ENCODE peak calls at places on chromosome 1, in eight cellular contexts. X is ovary; A is heart left ventricle; Q is right lobe of liver; V is mesenchymal stem cell; T is Peyer's patch; H is CD8-positive, alpha-beta T cell; O is hepatocyte. B is an unnamed sample.

GRCh38 chr1:93288558-93288957 is 57.1 kb upstream of the DR1 start:
- DNase-seq in X (no peak), A (no peak), Q (no peak), V (no peak), T (no peak), H (no peak), O (peak; percentile 19), B (no peak)

GRCh38 chr1:157170677-157171515 is 32.7 kb upstream of the ETV3 start:
- DNase-seq in X (no peak), A (no peak), Q (no peak), V (peak; percentile 17), T (peak; percentile 32), H (peak; percentile 44), O (peak; percentile 58), B (no peak)

GRCh38 chr1:174963547-174964125 is 36.1 kb upstream of the CACYBP start:
- DNase-seq in X (no peak), A (no peak), Q (no peak), V (no peak), T (no peak), H (no peak), O (no peak), B (no peak)

GRCh38 chr1:209900734-209901133 is 37.3 kb upstream of the SYT14 start:
- DNase-seq in X (no peak), A (no peak), Q (no peak), V (peak; percentile 38), T (no peak), H (no peak), O (no peak), B (no peak)

GRCh38 chr1:223887724-223888428 is 42.1 kb upstream of the TP53BP2 start:
- DNase-seq in X (no peak), A (no peak), Q (peak; percentile 28), V (peak; percentile 96), T (no peak), H (no peak), O (peak; percentile 46), B (peak; percentile 73)

GRCh38 chr1:151222130-151222529 is 23.8 kb downstream of the PIP5K1A start:
- DNase-seq in X (no peak), A (no peak), Q (no peak), V (peak; percentile 5), T (no peak), H (no peak), O (no peak), B (no peak)

GRCh38 chr1:58576727-58577675 is at the start of gene TACSTD2:
- DNase-seq in X (no peak), A (no peak), Q (peak; percentile 41), V (peak; percentile 18), T (no peak), H (no peak), O (peak; percentile 84), B (peak; percentile 62)

GRCh38 chr1:216914974-216915373 is 191.7 kb upstream of the ESRRG start:
- DNase-seq in X (no peak), A (no peak), Q (no peak), V (peak; percentile 28), T (no peak), H (no peak), O (no peak), B (no peak)

GRCh38 chr1:198253668-198254067 is 96.9 kb downstream of the NEK7 start:
- DNase-seq in X (no peak), A (no peak), Q (no peak), V (peak; percentile 67), T (no peak), H (no peak), O (no peak), B (peak; percentile 35)

GRCh38 chr1:94980049-94980908 is 53.4 kb upstream of the CNN3 start:
- DNase-seq in X (no peak), A (no peak), Q (no peak), V (peak; percentile 68), T (no peak), H (no peak), O (no peak), B (no peak)

GRCh38 chr1:243496173-243496553 is 240.3 kb downstream of the SDCCAG8 start:
- DNase-seq in X (no peak), A (no peak), Q (peak; percentile 67), V (no peak), T (no peak), H (no peak), O (no peak), B (no peak)

GRCh38 chr1:65681101-65681500 is 111.6 kb upstream of the PDE4B start:
- DNase-seq in X (no peak), A (no peak), Q (no peak), V (peak; percentile 3), T (no peak), H (no peak), O (no peak), B (no peak)

GRCh38 chr1:62198781-62199125 is 4.1 kb downstream of the L1TD1 start:
- DNase-seq in X (peak; percentile 21), A (no peak), Q (peak; percentile 28), V (no peak), T (no peak), H (no peak), O (no peak), B (no peak)

GRCh38 chr1:93672069-93672468 is 9.6 kb downstream of the BCAR3 start:
- DNase-seq in X (peak; percentile 71), A (peak; percentile 84), Q (peak; percentile 72), V (peak; percentile 84), T (peak; percentile 26), H (no peak), O (peak; percentile 91), B (peak; percentile 86)

GRCh38 chr1:98427664-98428063 is 233.9 kb upstream of the SNX7 start:
- DNase-seq in X (no peak), A (no peak), Q (no peak), V (no peak), T (no peak), H (no peak), O (no peak), B (no peak)

GRCh38 chr1:61083799-61084385 is 1.5 kb downstream of the NFIA start:
- DNase-seq in X (no peak), A (no peak), Q (no peak), V (peak; percentile 24), T (no peak), H (no peak), O (no peak), B (no peak)

GRCh38 chr1:61086245-61086644 is 3.9 kb downstream of the NFIA start:
- DNase-seq in X (no peak), A (no peak), Q (no peak), V (no peak), T (no peak), H (no peak), O (no peak), B (no peak)

GRCh38 chr1:61083014-61083798 is 845 bp downstream of the NFIA start:
- DNase-seq in X (no peak), A (peak; percentile 53), Q (peak; percentile 66), V (peak; percentile 38), T (no peak), H (peak; percentile 29), O (peak; percentile 34), B (no peak)

GRCh38 chr1:61085191-61086086 is 3.1 kb downstream of the NFIA start:
- DNase-seq in X (no peak), A (no peak), Q (no peak), V (no peak), T (no peak), H (no peak), O (no peak), B (no peak)

DNA sequence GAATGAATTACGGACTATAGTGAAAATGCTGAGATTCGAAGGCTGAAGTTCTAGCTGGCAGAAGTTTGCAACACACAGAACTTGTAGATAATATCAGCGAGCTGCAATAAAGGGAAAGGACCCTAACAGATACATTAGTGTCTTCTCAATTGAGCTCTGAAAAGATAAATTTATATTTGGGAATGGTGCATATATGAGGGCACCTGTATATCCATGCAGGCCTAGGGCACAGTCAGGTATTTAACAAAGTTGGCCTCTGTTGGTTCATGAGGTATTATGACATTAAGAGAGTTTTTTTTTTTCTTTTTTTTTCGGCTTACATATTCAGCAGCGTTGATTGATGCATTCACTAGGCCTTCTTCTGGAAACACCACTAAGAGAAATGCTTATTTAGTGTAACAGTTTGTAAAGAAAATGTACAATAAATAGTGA is 2.2 kb downstream of the NFIA start:
- DNase-seq in X (no peak), A (no peak), Q (no peak), V (no peak), T (no peak), H (no peak), O (no peak), B (no peak)
- H3K4me1 ChIP-seq in X (peaks cover 4% of the 10 kb centered on the region), A (peaks cover 37% of the 10 kb centered on the region), Q (peaks cover 46% of the 10 kb centered on the region), V (no peaks in the 10 kb centered on the region), T (peaks cover 4% of the 10 kb centered on the region), H (peaks cover 31% of the 10 kb centered on the region), O (peaks cover 14% of the 10 kb centered on the region), B (no peaks in the 10 kb centered on the region)

DNA sequence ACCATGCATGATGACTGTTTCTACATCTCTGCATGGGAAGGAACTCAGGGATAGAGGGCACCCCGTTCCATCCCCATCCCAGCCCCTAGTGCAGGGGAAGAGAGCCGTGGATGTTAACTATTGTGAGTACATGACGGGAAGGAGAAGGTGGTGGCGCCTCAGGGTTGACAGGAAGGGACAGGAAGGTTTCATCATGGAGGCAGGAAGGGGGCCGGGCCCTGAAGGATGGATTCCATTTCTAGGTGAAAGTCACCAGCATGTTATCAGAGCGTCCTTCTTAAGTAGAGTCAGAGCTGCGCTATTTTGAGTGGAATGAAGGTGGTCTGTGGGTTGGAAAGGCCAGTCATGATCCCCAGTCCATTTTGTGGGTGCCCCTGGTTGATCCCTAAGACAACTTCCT is 25.1 kb upstream of the ZNF648 start:
- DNase-seq in X (no peak), A (no peak), Q (no peak), V (no peak), T (no peak), H (no peak), O (no peak), B (no peak)
- H3K27ac ChIP-seq in X (no peak overlapping the region), A (no peak overlapping the region), Q (no peak overlapping the region), V (no peak overlapping the region), T (no peak overlapping the region), H (no peak overlapping the region), O (no peak overlapping the region), B (no peak overlapping the region)

GRCh38 chr1:206923961-206924548 is 2.3 kb upstream of the FCMR start:
- DNase-seq in X (no peak), A (no peak), Q (no peak), V (no peak), T (no peak), H (no peak), O (no peak), B (no peak)
- H3K4me1 ChIP-seq in X (no peaks in the 10 kb centered on the region), A (peaks cover 3% of the 10 kb centered on the region), Q (no peaks in the 10 kb centered on the region), V (no peaks in the 10 kb centered on the region), T (peaks cover 31% of the 10 kb centered on the region), H (peaks cover 53% of the 10 kb centered on the region), O (no peaks in the 10 kb centered on the region), B (no peaks in the 10 kb centered on the region)

GRCh38 chr1:184745110-184745509 is 9.5 kb downstream of the EDEM3 start:
- DNase-seq in X (no peak), A (no peak), Q (no peak), V (no peak), T (no peak), H (no peak), O (no peak), B (no peak)

GRCh38 chr1:184747089-184747955 is 7.3 kb downstream of the EDEM3 start:
- DNase-seq in X (no peak), A (no peak), Q (no peak), V (no peak), T (no peak), H (no peak), O (no peak), B (no peak)

GRCh38 chr1:184743062-184743756 is 11.4 kb downstream of the EDEM3 start:
- DNase-seq in X (no peak), A (no peak), Q (no peak), V (no peak), T (no peak), H (peak; percentile 15), O (no peak), B (no peak)

GRCh38 chr1:184748767-184749166 is 5.9 kb downstream of the EDEM3 start:
- DNase-seq in X (no peak), A (no peak), Q (no peak), V (no peak), T (no peak), H (no peak), O (no peak), B (no peak)

GRCh38 chr1:184745929-184746583 is 8.6 kb downstream of the EDEM3 start:
- DNase-seq in X (no peak), A (no peak), Q (no peak), V (peak; percentile 49), T (no peak), H (no peak), O (no peak), B (no peak)
- H3K27ac ChIP-seq in X (no peak overlapping the region), A (no peak overlapping the region), Q (no peak overlapping the region), V (no peak overlapping the region), T (no peak overlapping the region), H (no peak overlapping the region), O (no peak overlapping the region), B (no peak overlapping the region)

B was measured in aorta.